ENCODE peak calls at places on chromosomes 2 and 18, in ten cellular contexts. One of them, this sample, is unnamed.
A peak's percentile ranks its signal among the peaks of the same experiment; 100 is the strongest.

GRCh38 chr18:37578886-37579513 is 13.4 kb upstream of the CELF4 start:
- DNase-seq in lower leg skin: peak; percentile 42
- DNase-seq in spleen: no peak
- DNase-seq in NB4: peak; percentile 23
- DNase-seq in transverse colon: no peak
- DNase-seq in ovary: no peak
- DNase-seq in tibial nerve: no peak
- DNase-seq in A549: peak; percentile 44
- DNase-seq in prostate gland: no peak
- DNase-seq in GM12891: no peak
- DNase-seq in this sample: no peak

GRCh38 chr2:46296216-46296839 is 879 bp upstream of the EPAS1 start:
- DNase-seq in spleen: peak; percentile 89
- DNase-seq in lower leg skin: peak; percentile 73
- DNase-seq in prostate gland: peak; percentile 46
- DNase-seq in NB4: peak; percentile 80
- DNase-seq in A549: peak; percentile 43
- DNase-seq in transverse colon: peak; percentile 49
- DNase-seq in GM12891: no peak
- DNase-seq in tibial nerve: peak; percentile 32
- DNase-seq in ovary: peak; percentile 38
- DNase-seq in this sample: no peak

GRCh38 chr2:164335947-164336346 is 285.3 kb downstream of the GRB14 start:
- DNase-seq in lower leg skin: no peak
- DNase-seq in ovary: no peak
- DNase-seq in prostate gland: no peak
- DNase-seq in tibial nerve: no peak
- DNase-seq in A549: no peak
- DNase-seq in spleen: no peak
- DNase-seq in GM12891: no peak
- DNase-seq in NB4: no peak
- DNase-seq in transverse colon: no peak
- DNase-seq in this sample: no peak

GRCh38 chr2:108395155-108395554 is 17.4 kb downstream of the SULT1C4 start:
- DNase-seq in NB4: no peak
- DNase-seq in GM12891: no peak
- DNase-seq in tibial nerve: no peak
- DNase-seq in transverse colon: no peak
- DNase-seq in spleen: no peak
- DNase-seq in ovary: no peak
- DNase-seq in lower leg skin: no peak
- DNase-seq in prostate gland: no peak
- DNase-seq in A549: no peak
- DNase-seq in this sample: no peak

GRCh38 chr2:152548111-152548875 is 169.0 kb downstream of the PRPF40A start:
- DNase-seq in NB4: no peak
- DNase-seq in prostate gland: no peak
- DNase-seq in lower leg skin: no peak
- DNase-seq in A549: no peak
- DNase-seq in GM12891: no peak
- DNase-seq in transverse colon: no peak
- DNase-seq in ovary: no peak
- DNase-seq in tibial nerve: no peak
- DNase-seq in spleen: no peak
- DNase-seq in this sample: no peak

GRCh38 chr2:241620419-241620769 is 16.6 kb downstream of the THAP4 start:
- DNase-seq in A549: peak; percentile 40
- DNase-seq in NB4: peak; percentile 54
- DNase-seq in spleen: no peak
- DNase-seq in transverse colon: no peak
- DNase-seq in prostate gland: no peak
- DNase-seq in GM12891: no peak
- DNase-seq in lower leg skin: no peak
- DNase-seq in ovary: no peak
- DNase-seq in tibial nerve: no peak
- DNase-seq in this sample: no peak

GRCh38 chr2:204825054-204825453 is 279.8 kb downstream of the PARD3B start:
- DNase-seq in ovary: no peak
- DNase-seq in GM12891: no peak
- DNase-seq in tibial nerve: no peak
- DNase-seq in lower leg skin: no peak
- DNase-seq in NB4: no peak
- DNase-seq in transverse colon: no peak
- DNase-seq in prostate gland: no peak
- DNase-seq in A549: no peak
- DNase-seq in spleen: no peak
- DNase-seq in this sample: no peak

GRCh38 chr2:56287974-56288373 is 104.2 kb downstream of the CCDC85A start:
- DNase-seq in spleen: no peak
- DNase-seq in A549: no peak
- DNase-seq in GM12891: no peak
- DNase-seq in NB4: no peak
- DNase-seq in lower leg skin: no peak
- DNase-seq in ovary: no peak
- DNase-seq in tibial nerve: no peak
- DNase-seq in prostate gland: no peak
- DNase-seq in transverse colon: no peak
- DNase-seq in this sample: no peak

GRCh38 chr2:24262571-24262970 is 87.7 kb downstream of the FAM228A start:
- DNase-seq in lower leg skin: no peak
- DNase-seq in spleen: no peak
- DNase-seq in A549: no peak
- DNase-seq in NB4: no peak
- DNase-seq in transverse colon: no peak
- DNase-seq in ovary: no peak
- DNase-seq in tibial nerve: no peak
- DNase-seq in prostate gland: no peak
- DNase-seq in GM12891: no peak
- DNase-seq in this sample: no peak

GRCh38 chr2:216532562-216532961 is 33.9 kb downstream of the RPL37A start:
- DNase-seq in transverse colon: no peak
- DNase-seq in ovary: no peak
- DNase-seq in NB4: no peak
- DNase-seq in GM12891: no peak
- DNase-seq in A549: no peak
- DNase-seq in lower leg skin: no peak
- DNase-seq in prostate gland: no peak
- DNase-seq in spleen: no peak
- DNase-seq in tibial nerve: no peak
- DNase-seq in this sample: no peak

GRCh38 chr18:59699750-59700534 is 2.7 kb upstream of the CCBE1 start:
- DNase-seq in spleen: no peak
- DNase-seq in ovary: no peak
- DNase-seq in GM12891: no peak
- DNase-seq in tibial nerve: no peak
- DNase-seq in prostate gland: no peak
- DNase-seq in A549: no peak
- DNase-seq in lower leg skin: no peak
- DNase-seq in transverse colon: no peak
- DNase-seq in NB4: no peak
- DNase-seq in this sample: no peak

GRCh38 chr18:57959278-57959677 is 84.7 kb upstream of the NEDD4L start:
- DNase-seq in spleen: no peak
- DNase-seq in tibial nerve: no peak
- DNase-seq in NB4: peak; percentile 29
- DNase-seq in lower leg skin: no peak
- DNase-seq in prostate gland: no peak
- DNase-seq in transverse colon: peak; percentile 53
- DNase-seq in A549: peak; percentile 80
- DNase-seq in GM12891: no peak
- DNase-seq in ovary: no peak
- DNase-seq in this sample: peak; percentile 42

GRCh38 chr2:71995067-71995665 is 152.5 kb downstream of the CYP26B1 start:
- DNase-seq in lower leg skin: no peak
- DNase-seq in prostate gland: no peak
- DNase-seq in NB4: peak; percentile 77
- DNase-seq in transverse colon: no peak
- DNase-seq in tibial nerve: no peak
- DNase-seq in A549: peak; percentile 47
- DNase-seq in GM12891: no peak
- DNase-seq in spleen: no peak
- DNase-seq in ovary: no peak
- DNase-seq in this sample: peak; percentile 26

GRCh38 chr2:222058830-222059229 is 240.0 kb downstream of the PAX3 start:
- DNase-seq in GM12891: no peak
- DNase-seq in spleen: no peak
- DNase-seq in NB4: no peak
- DNase-seq in transverse colon: no peak
- DNase-seq in A549: no peak
- DNase-seq in lower leg skin: no peak
- DNase-seq in tibial nerve: no peak
- DNase-seq in prostate gland: no peak
- DNase-seq in ovary: no peak
- DNase-seq in this sample: no peak

GRCh38 chr2:127884436-127884835 is 1.3 kb downstream of the AMMECR1L start:
- DNase-seq in A549: no peak
- DNase-seq in prostate gland: no peak
- DNase-seq in lower leg skin: peak; percentile 23
- DNase-seq in spleen: no peak
- DNase-seq in ovary: no peak
- DNase-seq in transverse colon: peak; percentile 14
- DNase-seq in GM12891: no peak
- DNase-seq in tibial nerve: no peak
- DNase-seq in NB4: no peak
- DNase-seq in this sample: no peak
- TF ChIP-seq POLR2A in A549: no peak
- TF ChIP-seq POLR2A in prostate gland: no peak
- TF ChIP-seq POLR2A in lower leg skin: no peak
- TF ChIP-seq POLR2A in spleen: no peak
- TF ChIP-seq POLR2A in ovary: no peak
- TF ChIP-seq POLR2A in transverse colon: no peak
- TF ChIP-seq POLR2A in GM12891: no peak
- TF ChIP-seq POLR2A in tibial nerve: no peak
- TF ChIP-seq POLR2A in NB4: no peak
- TF ChIP-seq POLR2A in this sample: no peak

DNA sequence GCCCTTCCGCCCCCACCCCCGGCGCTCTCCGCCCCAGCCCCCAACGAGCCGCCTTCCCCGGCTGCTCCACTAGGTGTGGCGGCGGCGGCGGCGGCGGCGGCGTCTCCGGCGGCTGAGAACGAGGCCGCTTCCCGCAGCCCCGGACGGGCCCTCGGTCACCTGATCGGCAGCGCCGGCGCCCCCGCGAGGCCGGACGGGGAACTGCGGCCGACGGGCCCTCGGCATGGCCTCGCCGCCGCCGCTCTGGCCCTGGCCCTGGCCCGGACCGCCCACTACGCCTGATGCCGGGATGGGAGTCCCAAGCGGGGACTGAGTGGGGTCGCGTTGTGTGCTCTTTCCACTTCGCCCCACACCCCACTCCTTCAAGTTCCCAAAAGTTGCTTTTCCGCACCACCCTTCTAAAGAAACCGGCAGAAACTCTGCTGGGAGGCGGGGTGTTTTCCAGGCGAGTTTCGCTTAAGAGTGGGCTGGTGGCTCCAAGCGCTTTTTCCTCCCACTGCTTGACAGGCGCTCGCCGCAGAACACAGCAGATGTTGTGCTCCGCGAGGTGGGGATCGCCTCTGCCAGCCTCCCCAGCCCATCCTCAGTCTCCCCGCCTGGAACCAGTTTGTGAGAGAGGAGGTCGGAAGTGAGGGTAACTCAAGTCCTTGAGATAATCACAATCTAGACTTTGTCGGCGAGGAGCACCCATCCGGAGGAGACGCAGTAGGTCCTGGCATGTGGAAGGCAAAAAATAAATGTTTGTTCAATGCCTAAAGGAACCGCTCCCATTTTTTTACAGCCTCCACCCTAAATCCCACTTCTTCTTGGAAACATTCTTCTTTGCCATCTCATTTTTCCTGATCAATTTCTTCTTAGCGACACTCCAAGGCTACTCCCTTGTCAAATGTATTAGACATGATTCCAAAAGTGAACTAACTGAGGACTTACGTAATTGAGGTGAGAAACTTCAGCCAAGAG is at the start of gene NCKAP1:
- DNase-seq in tibial nerve: peak; percentile 86
- DNase-seq in spleen: peak; percentile 96
- DNase-seq in transverse colon: peak; percentile 93
- DNase-seq in ovary: peak; percentile 90
- DNase-seq in lower leg skin: peak; percentile 82
- DNase-seq in NB4: no peak
- DNase-seq in prostate gland: peak; percentile 90
- DNase-seq in A549: peak; percentile 89
- DNase-seq in GM12891: peak; percentile 81
- DNase-seq in this sample: peak; percentile 78
- TF ChIP-seq POLR2A in tibial nerve: no peak
- TF ChIP-seq POLR2A in spleen: no peak
- TF ChIP-seq POLR2A in transverse colon: peak; percentile 37
- TF ChIP-seq POLR2A in ovary: peak; percentile 59
- TF ChIP-seq POLR2A in lower leg skin: no peak
- TF ChIP-seq POLR2A in NB4: no peak
- TF ChIP-seq POLR2A in prostate gland: peak; percentile 65
- TF ChIP-seq POLR2A in A549: no peak
- TF ChIP-seq POLR2A in GM12891: no peak
- TF ChIP-seq POLR2A in this sample: peak; percentile 4

GRCh38 chr2:100416939-100417744 is at the start of gene CHST10:
- DNase-seq in A549: peak; percentile 59
- DNase-seq in GM12891: peak; percentile 84
- DNase-seq in spleen: peak; percentile 89
- DNase-seq in ovary: peak; percentile 61
- DNase-seq in NB4: peak; percentile 82
- DNase-seq in lower leg skin: no peak
- DNase-seq in tibial nerve: no peak
- DNase-seq in prostate gland: peak; percentile 18
- DNase-seq in transverse colon: peak; percentile 33
- DNase-seq in this sample: peak; percentile 71
- TF ChIP-seq POLR2A in A549: peak; percentile 71
- TF ChIP-seq POLR2A in GM12891: peak; percentile 34
- TF ChIP-seq POLR2A in spleen: no peak
- TF ChIP-seq POLR2A in ovary: peak; percentile 36
- TF ChIP-seq POLR2A in NB4: no peak
- TF ChIP-seq POLR2A in lower leg skin: no peak
- TF ChIP-seq POLR2A in tibial nerve: no peak
- TF ChIP-seq POLR2A in prostate gland: no peak
- TF ChIP-seq POLR2A in transverse colon: no peak
- TF ChIP-seq POLR2A in this sample: peak; percentile 67

DNA sequence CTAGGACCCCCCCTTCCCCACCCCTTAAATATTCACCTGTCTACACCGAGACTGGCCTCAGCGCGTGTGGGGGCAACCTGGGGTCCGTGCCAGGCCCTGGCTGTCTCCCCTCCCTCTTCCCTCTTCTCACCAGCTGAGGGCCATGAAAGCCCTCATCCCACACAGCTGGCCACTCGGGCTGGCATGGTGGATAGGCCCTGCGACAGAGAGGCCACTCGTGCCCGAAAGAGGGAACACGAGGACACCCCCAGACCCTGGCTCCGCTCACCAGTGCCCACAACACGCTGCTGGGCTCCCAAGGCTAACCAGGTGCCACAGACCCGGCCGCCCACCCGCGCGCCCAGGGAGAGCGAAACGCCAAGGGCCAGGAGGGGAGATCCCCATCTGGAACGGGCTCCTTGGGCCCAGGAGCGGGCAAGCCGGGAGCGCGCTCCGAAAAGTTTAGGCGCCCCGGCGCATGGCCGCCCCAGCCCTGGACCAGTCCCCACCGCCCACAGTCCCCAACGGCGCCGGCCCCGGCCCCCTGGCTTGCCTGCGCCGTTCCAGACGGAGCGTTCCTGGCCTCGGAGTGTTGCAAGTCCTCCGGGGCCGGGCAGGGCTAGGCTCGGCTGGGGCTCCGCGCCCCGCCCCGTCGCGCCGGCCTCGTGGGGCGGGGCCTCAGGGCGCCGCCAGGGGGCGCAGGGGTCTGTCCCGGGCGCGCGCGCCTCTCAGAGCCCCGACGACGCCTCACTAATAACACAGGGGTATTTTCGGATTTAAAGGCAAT is at the start of gene TMBIM1:
- DNase-seq in GM12891: peak; percentile 90
- DNase-seq in lower leg skin: peak; percentile 77
- DNase-seq in prostate gland: no peak
- DNase-seq in A549: peak; percentile 69
- DNase-seq in tibial nerve: peak; percentile 75
- DNase-seq in ovary: peak; percentile 76
- DNase-seq in spleen: peak; percentile 96
- DNase-seq in NB4: peak; percentile 89
- DNase-seq in transverse colon: peak; percentile 84
- DNase-seq in this sample: peak; percentile 80
- TF ChIP-seq POLR2A in GM12891: no peak
- TF ChIP-seq POLR2A in lower leg skin: no peak
- TF ChIP-seq POLR2A in prostate gland: peak; percentile 91
- TF ChIP-seq POLR2A in A549: peak; percentile 56
- TF ChIP-seq POLR2A in tibial nerve: peak; percentile 84
- TF ChIP-seq POLR2A in ovary: peak; percentile 83
- TF ChIP-seq POLR2A in spleen: no peak
- TF ChIP-seq POLR2A in NB4: no peak
- TF ChIP-seq POLR2A in transverse colon: peak; percentile 91
- TF ChIP-seq POLR2A in this sample: peak; percentile 67